ENCODE peak calls at places on chromosome 7, in four cellular contexts. X is SK-N-SH, L is H1, A is K562. U is an unnamed sample.

GRCh38 chr7:91620827-91621226 is 259.7 kb downstream of the MTERF1 start:
- DNase-seq in X (no peak), L (no peak), A (peak), U (no peak)

GRCh38 chr7:149816794-149817193 is 21.4 kb upstream of the ZNF862 start:
- DNase-seq in X (no peak), L (no peak), A (no peak), U (no peak)

GRCh38 chr7:157496426-157497275 is 159.8 kb downstream of the DNAJB6 start:
- DNase-seq in X (no peak), L (peak), A (no peak), U (no peak)

GRCh38 chr7:39453743-39454355 is 112.4 kb upstream of the YAE1 start:
- DNase-seq in X (peak), L (peak), A (peak), U (peak)

GRCh38 chr7:30659312-30659711 is 22.9 kb downstream of the CRHR2 start:
- DNase-seq in X (no peak), L (no peak), A (no peak), U (no peak)

GRCh38 chr7:158371856-158372255 is 215.8 kb downstream of the PTPRN2 start:
- DNase-seq in X (no peak), L (no peak), A (no peak), U (no peak)

GRCh38 chr7:150564045-150564444 is 3.1 kb upstream of the GIMAP4 start:
- DNase-seq in X (no peak), L (no peak), A (no peak), U (no peak)

GRCh38 chr7:25482631-25483030 is 254.3 kb upstream of the NPVF start:
- DNase-seq in X (no peak), L (no peak), A (no peak), U (no peak)

GRCh38 chr7:12493866-12494265 is 76.7 kb upstream of the SCIN start:
- DNase-seq in X (no peak), L (no peak), A (no peak), U (no peak)

GRCh38 chr7:149741629-149742028 is 31.8 kb downstream of the ZNF467 start:
- DNase-seq in X (peak), L (peak), A (no peak), U (no peak)

GRCh38 chr7:68730871-68731403 is 867.3 kb upstream of the AUTS2 start:
- DNase-seq in X (no peak), L (no peak), A (no peak), U (no peak)

GRCh38 chr7:150845471-150845870 is 6.8 kb upstream of the AOC1 start:
- DNase-seq in X (peak), L (no peak), A (no peak), U (no peak)

GRCh38 chr7:97145068-97145467 is 27.6 kb downstream of the SDHAF3 start:
- DNase-seq in X (peak), L (no peak), A (peak), U (no peak)

GRCh38 chr7:16929146-16929762 is 47.5 kb upstream of the AGR3 start:
- DNase-seq in X (no peak), L (no peak), A (no peak), U (no peak)

GRCh38 chr7:157502701-157503111 is 165.9 kb downstream of the DNAJB6 start:
- DNase-seq in X (no peak), L (peak), A (no peak), U (no peak)

DNA sequence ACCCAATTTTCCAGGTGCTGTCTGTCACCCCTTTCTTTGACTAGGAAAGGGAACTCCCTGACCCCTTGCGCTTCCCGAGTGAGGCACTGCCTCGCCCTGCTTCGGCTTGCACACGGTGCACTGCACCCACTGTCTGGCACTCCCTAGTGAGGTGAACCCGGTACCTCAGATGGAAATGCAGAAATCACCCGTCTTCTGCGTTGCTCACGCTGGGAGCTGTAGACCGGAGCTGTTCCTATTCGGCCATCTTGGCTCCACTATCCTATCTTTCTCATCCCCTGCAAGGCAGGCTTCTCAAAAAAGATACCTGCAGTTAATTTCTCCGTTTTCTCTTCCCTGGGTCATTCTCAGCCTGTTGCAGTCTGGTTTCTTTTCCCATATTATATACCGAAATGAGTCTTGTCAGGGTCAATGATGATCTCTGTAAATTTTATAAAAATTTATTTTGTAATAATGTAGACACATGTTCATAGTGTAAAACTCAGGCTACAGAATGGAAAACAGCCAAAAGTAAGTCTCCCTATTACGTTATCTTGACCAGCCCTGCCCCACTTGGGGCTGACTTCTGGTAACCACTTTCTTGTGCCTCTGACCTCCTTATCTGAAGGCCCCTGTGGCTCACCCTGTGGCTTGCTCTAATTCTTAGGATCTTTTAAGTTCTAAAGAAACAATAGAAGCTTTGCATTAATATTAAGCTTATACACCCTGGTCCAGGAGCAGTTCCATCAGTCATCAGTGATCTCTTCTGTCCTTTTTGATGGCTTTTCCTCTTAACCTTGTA is 20.7 kb downstream of the BLVRA start:
- DNase-seq in X (no peak), L (no peak), A (peak), U (no peak)
- TF ChIP-seq TEAD4 in X (no peak), L (no peak), A (no peak), U (no peak)

GRCh38 chr7:41624818-41625217 is 78.1 kb downstream of the INHBA start:
- DNase-seq in X (no peak), L (no peak), A (no peak), U (no peak)
- TF ChIP-seq TEAD4 in X (no peak), L (no peak), A (no peak), U (no peak)

GRCh38 chr7:14430921-14431320 is 441.5 kb upstream of the ETV1 start:
- DNase-seq in X (no peak), L (no peak), A (no peak), U (no peak)

GRCh38 chr7:14432936-14433335 is 443.5 kb upstream of the ETV1 start:
- DNase-seq in X (no peak), L (no peak), A (no peak), U (no peak)

DNA sequence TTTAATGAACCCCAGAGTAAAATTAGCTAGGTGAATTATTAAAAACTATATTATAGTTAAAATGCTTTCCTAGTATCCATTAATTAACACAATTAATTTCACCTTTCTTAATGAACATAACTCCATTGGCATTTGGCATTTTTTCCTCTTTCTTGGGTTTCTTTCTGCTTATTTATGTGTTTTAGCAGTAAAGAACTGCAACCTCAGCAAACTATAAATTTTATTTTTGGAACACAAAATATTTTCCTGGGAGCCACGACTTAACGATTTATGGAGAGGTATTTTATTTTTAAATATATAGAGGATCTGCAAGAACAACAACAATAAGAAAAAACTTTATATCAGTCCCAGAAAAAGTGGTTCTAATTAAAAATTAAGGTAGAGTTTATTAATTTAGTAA is 447.4 kb upstream of the ETV1 start:
- DNase-seq in X (no peak), L (no peak), A (no peak), U (no peak)
- TF ChIP-seq TEAD4 in X (no peak), L (no peak), A (no peak), U (no peak)

GRCh38 chr7:127154958-127155357 is 97.8 kb downstream of the GRM8 start:
- DNase-seq in X (no peak), L (no peak), A (no peak), U (no peak)

GRCh38 chr7:127153315-127153714 is 99.4 kb downstream of the GRM8 start:
- DNase-seq in X (no peak), L (no peak), A (no peak), U (no peak)

GRCh38 chr7:127154101-127154500 is 98.6 kb downstream of the GRM8 start:
- DNase-seq in X (no peak), L (no peak), A (no peak), U (no peak)

DNA sequence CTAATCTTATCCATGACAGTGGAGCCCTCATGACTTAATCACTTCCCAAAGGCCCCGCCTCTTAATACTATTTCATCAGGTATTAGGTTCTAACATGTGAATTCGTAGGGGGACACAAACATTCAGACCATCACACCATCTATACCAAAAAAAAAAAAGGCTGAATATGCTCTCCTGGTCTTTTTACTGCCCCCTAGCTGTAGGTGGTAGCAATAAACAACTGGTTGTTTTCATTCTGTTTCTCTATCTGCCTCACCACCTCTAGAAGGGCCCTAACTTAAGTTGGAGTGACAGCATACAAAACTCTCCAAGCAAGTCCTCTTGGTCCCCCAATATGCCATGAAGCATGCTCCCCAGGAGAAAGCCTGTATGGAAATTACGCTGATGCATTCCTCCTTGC is 94.1 kb downstream of the GRM8 start:
- DNase-seq in X (no peak), L (no peak), A (peak), U (no peak)
- TF ChIP-seq TEAD4 in X (no peak), L (no peak), A (no peak), U (no peak)

DNA sequence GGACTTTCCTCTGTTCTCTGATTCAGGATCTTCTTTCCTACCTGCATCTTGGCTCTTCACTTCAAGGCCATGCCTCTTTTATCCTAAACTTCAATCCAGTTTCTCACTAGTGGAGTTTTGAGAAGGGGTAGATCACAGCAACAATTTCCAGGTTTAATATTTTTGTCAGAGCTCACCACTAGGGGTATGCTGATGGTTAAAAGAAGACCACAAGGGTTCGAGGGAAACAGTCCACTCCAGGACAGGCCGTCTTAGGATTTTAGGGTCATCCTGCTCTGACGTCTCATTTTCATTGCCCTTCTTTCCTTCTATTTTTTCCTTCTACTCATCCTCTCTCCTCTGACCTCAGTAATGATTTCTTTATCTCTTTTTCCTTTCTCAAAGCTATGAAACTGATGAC is 11.3 kb downstream of the STAG3 start:
- DNase-seq in X (no peak), L (no peak), A (peak), U (no peak)
- TF ChIP-seq TEAD4 in X (no peak), L (no peak), A (no peak), U (no peak)

GRCh38 chr7:8360564-8361153 is 72.8 kb upstream of the NXPH1 start:
- DNase-seq in X (no peak), L (no peak), A (no peak), U (no peak)

GRCh38 chr7:8363407-8364015 is 69.9 kb upstream of the NXPH1 start:
- DNase-seq in X (no peak), L (no peak), A (no peak), U (no peak)

GRCh38 chr7:8362723-8363369 is 70.6 kb upstream of the NXPH1 start:
- DNase-seq in X (no peak), L (no peak), A (no peak), U (no peak)

GRCh38 chr7:8365499-8366110 is 67.8 kb upstream of the NXPH1 start:
- DNase-seq in X (no peak), L (no peak), A (peak), U (no peak)
- TF ChIP-seq TEAD4 in X (no peak), L (peak), A (no peak), U (no peak)

DNA sequence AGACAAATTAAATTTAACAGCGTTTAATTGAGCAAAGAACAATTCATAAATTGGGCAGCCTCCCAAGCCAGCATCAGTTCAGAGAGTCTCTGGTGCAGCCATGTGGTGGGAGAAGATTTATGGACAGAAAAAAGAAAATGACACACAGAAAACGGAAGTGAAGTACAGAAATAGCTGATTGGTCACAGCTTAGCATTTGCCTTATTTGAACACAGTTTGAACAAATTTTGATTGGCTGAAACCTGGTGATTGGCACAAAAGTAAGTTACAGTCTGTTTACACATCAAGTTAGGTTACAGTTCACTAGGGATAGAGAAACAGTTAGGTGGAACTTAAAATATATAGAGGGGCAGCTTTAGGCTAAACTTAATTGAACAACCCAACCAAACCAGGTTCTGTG is 720.1 kb downstream of the TYW1 start:
- DNase-seq in X (no peak), L (no peak), A (peak), U (no peak)
- TF ChIP-seq TEAD4 in X (no peak), L (no peak), A (no peak), U (no peak)

DNA sequence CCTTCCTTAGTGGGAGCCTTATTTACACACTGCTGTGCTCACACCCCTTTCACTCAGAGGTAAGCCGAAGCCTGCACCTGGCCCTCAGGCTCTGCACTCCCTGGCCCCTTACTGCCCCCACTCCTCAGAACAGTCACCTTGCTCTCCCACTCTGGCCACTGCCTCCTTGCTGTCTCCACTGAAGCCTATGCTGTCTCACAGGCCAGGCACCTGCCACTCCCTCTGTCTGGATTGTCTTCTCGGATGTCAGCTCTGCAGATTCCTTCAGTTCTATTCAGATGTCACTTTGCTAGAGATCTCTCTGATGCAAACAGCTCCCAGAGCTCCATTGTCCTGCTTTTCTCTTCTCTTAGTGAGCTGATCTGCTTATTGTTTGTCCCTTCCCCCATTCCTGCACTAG is 390.7 kb downstream of the DPP6 start:
- DNase-seq in X (no peak), L (no peak), A (no peak), U (no peak)
- TF ChIP-seq TEAD4 in X (no peak), L (no peak), A (no peak), U (no peak)